ENCODE peak calls at places on chromosomes 16 and 17, in eight cellular contexts. U, A, V, H, O, N, W and F are unnamed samples.

GRCh38 chr16:25109643-25110042 is 1.9 kb upstream of the LCMT1 start:
- DNase-seq in O (no peak), U (no peak), H (no peak), W (no peak), N (peak; percentile 90), V (no peak), A (no peak), F (no peak)

GRCh38 chr17:14080847-14081251 is 11.5 kb downstream of the COX10 start:
- DNase-seq in A (no peak), V (no peak), O (no peak), H (no peak), U (no peak), N (no peak), W (no peak), F (no peak)

GRCh38 chr16:78988361-78988992 is 612.1 kb downstream of the MAF start:
- DNase-seq in U (no peak), A (no peak), O (no peak), N (no peak), V (peak; percentile 18), W (no peak), H (no peak), F (no peak)

GRCh38 chr16:84182680-84183571 is 3.9 kb downstream of the TAF1C start:
- DNase-seq in U (no peak), W (no peak), V (no peak), O (no peak), H (no peak), N (peak; percentile 86), A (no peak), F (no peak)

GRCh38 chr16:82137819-82138177 is 32.2 kb downstream of the MPHOSPH6 start:
- DNase-seq in H (no peak), O (no peak), W (no peak), N (no peak), A (no peak), V (no peak), U (no peak), F (no peak)

GRCh38 chr17:80826955-80827645 is 164.5 kb upstream of the CHMP6 start:
- DNase-seq in U (peak; percentile 84), V (no peak), O (no peak), H (no peak), W (no peak), N (peak; percentile 100), A (no peak), F (peak; percentile 84)

GRCh38 chr17:16354585-16354984 is 1.3 kb upstream of the CENPV start:
- DNase-seq in N (no peak), A (no peak), H (no peak), O (no peak), U (no peak), W (no peak), V (no peak), F (no peak)

GRCh38 chr16:87878704-87879103 is 9.4 kb upstream of the SLC7A5 start:
- DNase-seq in V (no peak), W (no peak), N (no peak), O (no peak), A (no peak), H (no peak), U (no peak), F (no peak)

GRCh38 chr17:9432121-9432866 is 143.3 kb downstream of the STX8 start:
- DNase-seq in V (no peak), A (no peak), H (no peak), W (no peak), O (no peak), U (no peak), N (no peak), F (no peak)

GRCh38 chr16:73071131-73071940 is 23.4 kb upstream of the ZFHX3 start:
- DNase-seq in U (no peak), H (peak; percentile 59), W (peak; percentile 75), V (peak; percentile 56), N (peak; percentile 87), O (peak; percentile 49), A (peak; percentile 69), F (no peak)

GRCh38 chr17:73976676-73977521 is 226.6 kb upstream of the RPL38 start:
- DNase-seq in H (no peak), U (no peak), W (no peak), N (no peak), A (peak; percentile 94), V (no peak), O (no peak), F (no peak)

GRCh38 chr17:27396941-27397340 is 59.3 kb upstream of the KSR1 start:
- DNase-seq in U (no peak), V (no peak), H (no peak), W (no peak), O (no peak), N (no peak), A (no peak), F (no peak)

GRCh38 chr17:40106760-40107265 is 6.4 kb upstream of the NR1D1 start:
- DNase-seq in V (no peak), W (no peak), O (peak; percentile 20), N (peak; percentile 51), U (no peak), H (no peak), A (no peak), F (no peak)

GRCh38 chr17:41417576-41418015 is 6.8 kb downstream of the KRT37 start:
- DNase-seq in U (no peak), V (peak; percentile 30), N (no peak), H (no peak), A (no peak), O (no peak), W (peak; percentile 12), F (no peak)

GRCh38 chr16:12426122-12426521 is 377.6 kb downstream of the CPPED1 start:
- DNase-seq in N (peak; percentile 45), H (no peak), W (no peak), U (no peak), A (no peak), V (no peak), O (no peak), F (no peak)

GRCh38 chr17:75048396-75048933 is 1.4 kb downstream of the KCTD2 start:
- DNase-seq in V (no peak), O (peak; percentile 27), U (peak; percentile 15), A (no peak), H (no peak), W (no peak), N (peak; percentile 63), F (no peak)

GRCh38 chr16:15618392-15618791 is 24.6 kb downstream of the MARF1 start:
- DNase-seq in H (no peak), A (no peak), V (no peak), N (peak; percentile 79), W (no peak), O (no peak), U (no peak), F (no peak)

GRCh38 chr17:49748223-49748622 is 15.7 kb downstream of the FAM117A start:
- DNase-seq in V (no peak), U (no peak), H (no peak), W (no peak), N (no peak), O (no peak), A (no peak), F (no peak)

GRCh38 chr16:10078541-10078949 is 103.7 kb downstream of the GRIN2A start:
- DNase-seq in O (no peak), A (no peak), W (no peak), H (no peak), U (no peak), N (no peak), V (peak; percentile 5), F (no peak)

GRCh38 chr16:74309789-74310781 is 13.5 kb downstream of the PSMD7 start:
- DNase-seq in A (peak; percentile 12), W (peak; percentile 10), O (no peak), U (no peak), V (peak; percentile 14), H (no peak), N (peak; percentile 88), F (no peak)

GRCh38 chr17:80424878-80425765 is 10.2 kb downstream of the ENDOV start:
- DNase-seq in N (peak; percentile 67), A (no peak), H (peak; percentile 42), O (no peak), U (no peak), V (no peak), W (no peak), F (peak; percentile 75)

GRCh38 chr17:19019041-19019941 is 14.7 kb upstream of the FAM83G start:
- DNase-seq in V (no peak), U (no peak), H (peak; percentile 44), A (peak; percentile 39), W (no peak), O (no peak), N (no peak), F (peak; percentile 75)

GRCh38 chr16:52318259-52319008 is 228.5 kb downstream of the TOX3 start:
- DNase-seq in N (no peak), W (peak; percentile 62), H (no peak), O (no peak), A (peak; percentile 87), U (no peak), V (no peak), F (no peak)